ENCODE peak calls at places on chromosomes 6 and 20, in nine cellular contexts. One of them, this sample, is unnamed.

GRCh38 chr6:159441704-159441981 is 251.4 kb downstream of the SOD2 start:
- DNase-seq in choroid plexus epithelial cell: no peak
- DNase-seq in psoas muscle: no peak
- DNase-seq in MCF 10A: no peak
- DNase-seq in type B pancreatic cell: no peak
- DNase-seq in AG09319: no peak
- DNase-seq in H9: no peak
- DNase-seq in D721Med: no peak
- DNase-seq in neural crest cell: no peak
- DNase-seq in this sample: no peak

GRCh38 chr6:170160628-170161611 is 130.0 kb downstream of the DLL1 start:
- DNase-seq in choroid plexus epithelial cell: no peak
- DNase-seq in psoas muscle: peak
- DNase-seq in D721Med: no peak
- DNase-seq in neural crest cell: no peak
- DNase-seq in type B pancreatic cell: no peak
- DNase-seq in H9: no peak
- DNase-seq in AG09319: no peak
- DNase-seq in MCF 10A: no peak
- DNase-seq in this sample: no peak

GRCh38 chr6:87832025-87832825 is 130.2 kb upstream of the AKIRIN2 start:
- DNase-seq in psoas muscle: no peak
- DNase-seq in type B pancreatic cell: no peak
- DNase-seq in AG09319: no peak
- DNase-seq in H9: no peak
- DNase-seq in MCF 10A: peak
- DNase-seq in D721Med: no peak
- DNase-seq in choroid plexus epithelial cell: peak
- DNase-seq in neural crest cell: no peak
- DNase-seq in this sample: no peak

GRCh38 chr6:30722280-30723112 is 2.3 kb downstream of the TUBB start:
- DNase-seq in D721Med: peak
- DNase-seq in neural crest cell: peak
- DNase-seq in AG09319: no peak
- DNase-seq in type B pancreatic cell: peak
- DNase-seq in H9: peak
- DNase-seq in choroid plexus epithelial cell: peak
- DNase-seq in MCF 10A: peak
- DNase-seq in psoas muscle: peak
- DNase-seq in this sample: peak

GRCh38 chr6:78908621-78909020 is 41.3 kb downstream of the IRAK1BP1 start:
- DNase-seq in H9: no peak
- DNase-seq in D721Med: no peak
- DNase-seq in psoas muscle: no peak
- DNase-seq in type B pancreatic cell: no peak
- DNase-seq in neural crest cell: no peak
- DNase-seq in AG09319: no peak
- DNase-seq in choroid plexus epithelial cell: peak
- DNase-seq in MCF 10A: peak
- DNase-seq in this sample: no peak

GRCh38 chr6:104639671-104640070 is 220.0 kb downstream of the HACE1 start:
- DNase-seq in neural crest cell: no peak
- DNase-seq in psoas muscle: no peak
- DNase-seq in H9: no peak
- DNase-seq in type B pancreatic cell: no peak
- DNase-seq in MCF 10A: peak
- DNase-seq in AG09319: no peak
- DNase-seq in D721Med: no peak
- DNase-seq in choroid plexus epithelial cell: peak
- DNase-seq in this sample: no peak

GRCh38 chr6:169271158-169271936 is 17.7 kb upstream of the THBS2 start:
- DNase-seq in neural crest cell: no peak
- DNase-seq in H9: peak
- DNase-seq in AG09319: no peak
- DNase-seq in psoas muscle: no peak
- DNase-seq in MCF 10A: no peak
- DNase-seq in D721Med: no peak
- DNase-seq in type B pancreatic cell: no peak
- DNase-seq in choroid plexus epithelial cell: no peak
- DNase-seq in this sample: no peak

GRCh38 chr6:44722736-44723135 is 335.2 kb downstream of the CDC5L start:
- DNase-seq in psoas muscle: no peak
- DNase-seq in neural crest cell: no peak
- DNase-seq in H9: no peak
- DNase-seq in AG09319: no peak
- DNase-seq in choroid plexus epithelial cell: no peak
- DNase-seq in MCF 10A: no peak
- DNase-seq in D721Med: no peak
- DNase-seq in type B pancreatic cell: no peak
- DNase-seq in this sample: no peak

GRCh38 chr6:151916680-151917164 is 109.2 kb downstream of the ESR1 start:
- DNase-seq in D721Med: no peak
- DNase-seq in AG09319: peak
- DNase-seq in choroid plexus epithelial cell: peak
- DNase-seq in type B pancreatic cell: no peak
- DNase-seq in neural crest cell: no peak
- DNase-seq in psoas muscle: no peak
- DNase-seq in H9: no peak
- DNase-seq in MCF 10A: peak
- DNase-seq in this sample: no peak

GRCh38 chr20:17960927-17961599 is 7.5 kb downstream of the SNX5 start:
- DNase-seq in H9: no peak
- DNase-seq in psoas muscle: no peak
- DNase-seq in AG09319: no peak
- DNase-seq in choroid plexus epithelial cell: peak
- DNase-seq in type B pancreatic cell: no peak
- DNase-seq in MCF 10A: no peak
- DNase-seq in neural crest cell: no peak
- DNase-seq in D721Med: no peak
- DNase-seq in this sample: no peak

GRCh38 chr20:17957505-17958325 is 10.9 kb downstream of the SNX5 start:
- DNase-seq in AG09319: no peak
- DNase-seq in H9: no peak
- DNase-seq in choroid plexus epithelial cell: peak
- DNase-seq in MCF 10A: no peak
- DNase-seq in psoas muscle: no peak
- DNase-seq in type B pancreatic cell: no peak
- DNase-seq in D721Med: no peak
- DNase-seq in neural crest cell: no peak
- DNase-seq in this sample: no peak

GRCh38 chr20:17956099-17956685 is 12.4 kb downstream of the SNX5 start:
- DNase-seq in D721Med: no peak
- DNase-seq in type B pancreatic cell: no peak
- DNase-seq in MCF 10A: no peak
- DNase-seq in choroid plexus epithelial cell: no peak
- DNase-seq in neural crest cell: no peak
- DNase-seq in AG09319: no peak
- DNase-seq in psoas muscle: no peak
- DNase-seq in H9: no peak
- DNase-seq in this sample: no peak

GRCh38 chr20:17959257-17959627 is 9.4 kb downstream of the SNX5 start:
- DNase-seq in type B pancreatic cell: no peak
- DNase-seq in AG09319: no peak
- DNase-seq in H9: no peak
- DNase-seq in choroid plexus epithelial cell: no peak
- DNase-seq in MCF 10A: no peak
- DNase-seq in psoas muscle: no peak
- DNase-seq in D721Med: no peak
- DNase-seq in neural crest cell: no peak
- DNase-seq in this sample: no peak

GRCh38 chr20:17958326-17959256 is 10.0 kb downstream of the SNX5 start:
- DNase-seq in type B pancreatic cell: no peak
- DNase-seq in AG09319: no peak
- DNase-seq in psoas muscle: no peak
- DNase-seq in neural crest cell: no peak
- DNase-seq in D721Med: no peak
- DNase-seq in H9: no peak
- DNase-seq in MCF 10A: no peak
- DNase-seq in choroid plexus epithelial cell: peak
- DNase-seq in this sample: no peak
- TF ChIP-seq CTCF in type B pancreatic cell: no peak
- TF ChIP-seq CTCF in AG09319: peak
- TF ChIP-seq CTCF in psoas muscle: peak
- TF ChIP-seq CTCF in neural crest cell: no peak
- TF ChIP-seq CTCF in D721Med: no peak
- TF ChIP-seq CTCF in H9: no peak
- TF ChIP-seq CTCF in MCF 10A: no peak
- TF ChIP-seq CTCF in choroid plexus epithelial cell: peak
- TF ChIP-seq CTCF in this sample: no peak

GRCh38 chr6:5401845-5402738 is 140.8 kb downstream of the FARS2 start:
- DNase-seq in neural crest cell: no peak
- DNase-seq in choroid plexus epithelial cell: peak
- DNase-seq in MCF 10A: peak
- DNase-seq in type B pancreatic cell: no peak
- DNase-seq in AG09319: no peak
- DNase-seq in D721Med: no peak
- DNase-seq in psoas muscle: no peak
- DNase-seq in H9: no peak
- DNase-seq in this sample: no peak
- TF ChIP-seq CTCF in neural crest cell: peak
- TF ChIP-seq CTCF in choroid plexus epithelial cell: peak
- TF ChIP-seq CTCF in MCF 10A: peak
- TF ChIP-seq CTCF in type B pancreatic cell: peak
- TF ChIP-seq CTCF in AG09319: peak
- TF ChIP-seq CTCF in D721Med: peak
- TF ChIP-seq CTCF in psoas muscle: peak
- TF ChIP-seq CTCF in H9: peak
- TF ChIP-seq CTCF in this sample: peak

GRCh38 chr6:106072501-106073140 is 13.5 kb upstream of the PRDM1 start:
- DNase-seq in H9: no peak
- DNase-seq in type B pancreatic cell: no peak
- DNase-seq in D721Med: no peak
- DNase-seq in AG09319: no peak
- DNase-seq in MCF 10A: no peak
- DNase-seq in psoas muscle: no peak
- DNase-seq in neural crest cell: no peak
- DNase-seq in choroid plexus epithelial cell: no peak
- DNase-seq in this sample: no peak
- TF ChIP-seq CTCF in H9: peak
- TF ChIP-seq CTCF in type B pancreatic cell: no peak
- TF ChIP-seq CTCF in D721Med: no peak
- TF ChIP-seq CTCF in AG09319: no peak
- TF ChIP-seq CTCF in MCF 10A: no peak
- TF ChIP-seq CTCF in psoas muscle: no peak
- TF ChIP-seq CTCF in neural crest cell: no peak
- TF ChIP-seq CTCF in choroid plexus epithelial cell: no peak
- TF ChIP-seq CTCF in this sample: peak

GRCh38 chr6:166442131-166442530 is 59.4 kb upstream of the MPC1 start:
- DNase-seq in neural crest cell: no peak
- DNase-seq in choroid plexus epithelial cell: no peak
- DNase-seq in AG09319: no peak
- DNase-seq in H9: no peak
- DNase-seq in psoas muscle: no peak
- DNase-seq in MCF 10A: no peak
- DNase-seq in D721Med: no peak
- DNase-seq in type B pancreatic cell: no peak
- DNase-seq in this sample: no peak

GRCh38 chr6:166443166-166443565 is 60.4 kb upstream of the MPC1 start:
- DNase-seq in type B pancreatic cell: no peak
- DNase-seq in neural crest cell: no peak
- DNase-seq in psoas muscle: no peak
- DNase-seq in AG09319: no peak
- DNase-seq in choroid plexus epithelial cell: no peak
- DNase-seq in H9: no peak
- DNase-seq in D721Med: no peak
- DNase-seq in MCF 10A: no peak
- DNase-seq in this sample: no peak

GRCh38 chr6:166440106-166440505 is 57.4 kb upstream of the MPC1 start:
- DNase-seq in AG09319: no peak
- DNase-seq in neural crest cell: no peak
- DNase-seq in choroid plexus epithelial cell: no peak
- DNase-seq in psoas muscle: no peak
- DNase-seq in MCF 10A: no peak
- DNase-seq in H9: no peak
- DNase-seq in D721Med: no peak
- DNase-seq in type B pancreatic cell: no peak
- DNase-seq in this sample: no peak

GRCh38 chr6:166440729-166441128 is 58.0 kb upstream of the MPC1 start:
- DNase-seq in choroid plexus epithelial cell: no peak
- DNase-seq in D721Med: no peak
- DNase-seq in AG09319: no peak
- DNase-seq in MCF 10A: no peak
- DNase-seq in neural crest cell: no peak
- DNase-seq in type B pancreatic cell: no peak
- DNase-seq in H9: no peak
- DNase-seq in psoas muscle: no peak
- DNase-seq in this sample: no peak

GRCh38 chr6:166441641-166442078 is 58.9 kb upstream of the MPC1 start:
- DNase-seq in choroid plexus epithelial cell: no peak
- DNase-seq in AG09319: no peak
- DNase-seq in D721Med: no peak
- DNase-seq in neural crest cell: no peak
- DNase-seq in H9: no peak
- DNase-seq in MCF 10A: no peak
- DNase-seq in psoas muscle: no peak
- DNase-seq in type B pancreatic cell: no peak
- DNase-seq in this sample: no peak
- TF ChIP-seq CTCF in choroid plexus epithelial cell: no peak
- TF ChIP-seq CTCF in AG09319: no peak
- TF ChIP-seq CTCF in D721Med: no peak
- TF ChIP-seq CTCF in neural crest cell: no peak
- TF ChIP-seq CTCF in H9: no peak
- TF ChIP-seq CTCF in MCF 10A: no peak
- TF ChIP-seq CTCF in psoas muscle: no peak
- TF ChIP-seq CTCF in type B pancreatic cell: no peak
- TF ChIP-seq CTCF in this sample: no peak

GRCh38 chr6:36069573-36069972 is 42.0 kb downstream of the MAPK14 start:
- DNase-seq in choroid plexus epithelial cell: no peak
- DNase-seq in MCF 10A: no peak
- DNase-seq in D721Med: no peak
- DNase-seq in neural crest cell: no peak
- DNase-seq in psoas muscle: no peak
- DNase-seq in H9: no peak
- DNase-seq in AG09319: no peak
- DNase-seq in type B pancreatic cell: no peak
- DNase-seq in this sample: no peak

GRCh38 chr6:36070252-36070651 is 42.6 kb downstream of the MAPK14 start:
- DNase-seq in D721Med: no peak
- DNase-seq in psoas muscle: no peak
- DNase-seq in AG09319: no peak
- DNase-seq in neural crest cell: no peak
- DNase-seq in H9: no peak
- DNase-seq in type B pancreatic cell: no peak
- DNase-seq in choroid plexus epithelial cell: no peak
- DNase-seq in MCF 10A: no peak
- DNase-seq in this sample: no peak

GRCh38 chr6:36068012-36068392 is 40.4 kb downstream of the MAPK14 start:
- DNase-seq in D721Med: no peak
- DNase-seq in AG09319: no peak
- DNase-seq in H9: no peak
- DNase-seq in choroid plexus epithelial cell: no peak
- DNase-seq in neural crest cell: no peak
- DNase-seq in MCF 10A: no peak
- DNase-seq in type B pancreatic cell: no peak
- DNase-seq in psoas muscle: no peak
- DNase-seq in this sample: no peak

GRCh38 chr6:36067374-36068011 is 39.9 kb downstream of the MAPK14 start:
- DNase-seq in type B pancreatic cell: no peak
- DNase-seq in H9: no peak
- DNase-seq in AG09319: no peak
- DNase-seq in choroid plexus epithelial cell: peak
- DNase-seq in psoas muscle: no peak
- DNase-seq in MCF 10A: no peak
- DNase-seq in neural crest cell: no peak
- DNase-seq in D721Med: no peak
- DNase-seq in this sample: no peak

GRCh38 chr6:36068603-36069002 is 41.0 kb downstream of the MAPK14 start:
- DNase-seq in neural crest cell: no peak
- DNase-seq in psoas muscle: no peak
- DNase-seq in D721Med: no peak
- DNase-seq in choroid plexus epithelial cell: no peak
- DNase-seq in type B pancreatic cell: no peak
- DNase-seq in H9: no peak
- DNase-seq in AG09319: no peak
- DNase-seq in MCF 10A: no peak
- DNase-seq in this sample: no peak
- TF ChIP-seq CTCF in neural crest cell: no peak
- TF ChIP-seq CTCF in psoas muscle: no peak
- TF ChIP-seq CTCF in D721Med: no peak
- TF ChIP-seq CTCF in choroid plexus epithelial cell: no peak
- TF ChIP-seq CTCF in type B pancreatic cell: no peak
- TF ChIP-seq CTCF in H9: no peak
- TF ChIP-seq CTCF in AG09319: no peak
- TF ChIP-seq CTCF in MCF 10A: no peak
- TF ChIP-seq CTCF in this sample: no peak